ENCODE peak calls at places on chromosomes 5 and 9, in seven cellular contexts. One of them, this sample, is unnamed.

GRCh38 chr5:168218746-168219145 is 72.7 kb upstream of the WWC1 start:
- DNase-seq in Caco-2: no peak
- DNase-seq in cardiac fibroblast: no peak
- DNase-seq in dorsolateral prefrontal cortex: no peak
- DNase-seq in lower lobe of right lung: no peak
- DNase-seq in fibroblast of lung: no peak
- DNase-seq in BJ: no peak
- DNase-seq in this sample: no peak

GRCh38 chr5:54678737-54679136 is 161.2 kb downstream of the SNX18 start:
- DNase-seq in Caco-2: no peak
- DNase-seq in cardiac fibroblast: no peak
- DNase-seq in dorsolateral prefrontal cortex: no peak
- DNase-seq in lower lobe of right lung: no peak
- DNase-seq in fibroblast of lung: no peak
- DNase-seq in BJ: no peak
- DNase-seq in this sample: no peak

GRCh38 chr9:33374190-33374589 is 28.2 kb downstream of the AQP7 start:
- DNase-seq in Caco-2: no peak
- DNase-seq in cardiac fibroblast: no peak
- DNase-seq in dorsolateral prefrontal cortex: no peak
- DNase-seq in lower lobe of right lung: no peak
- DNase-seq in fibroblast of lung: no peak
- DNase-seq in BJ: no peak
- DNase-seq in this sample: no peak

GRCh38 chr9:110936719-110937452 is 101.4 kb downstream of the LPAR1 start:
- DNase-seq in Caco-2: no peak
- DNase-seq in cardiac fibroblast: peak
- DNase-seq in dorsolateral prefrontal cortex: no peak
- DNase-seq in lower lobe of right lung: no peak
- DNase-seq in fibroblast of lung: peak
- DNase-seq in BJ: peak
- DNase-seq in this sample: peak

GRCh38 chr9:114006931-114007691 is 71.0 kb downstream of the AMBP start:
- DNase-seq in Caco-2: no peak
- DNase-seq in cardiac fibroblast: no peak
- DNase-seq in dorsolateral prefrontal cortex: no peak
- DNase-seq in lower lobe of right lung: no peak
- DNase-seq in fibroblast of lung: no peak
- DNase-seq in BJ: no peak
- DNase-seq in this sample: no peak

GRCh38 chr9:111627260-111627963 is 3.7 kb upstream of the DNAJC25 start:
- DNase-seq in Caco-2: peak
- DNase-seq in cardiac fibroblast: no peak
- DNase-seq in dorsolateral prefrontal cortex: no peak
- DNase-seq in lower lobe of right lung: no peak
- DNase-seq in fibroblast of lung: no peak
- DNase-seq in BJ: no peak
- DNase-seq in this sample: no peak

GRCh38 chr9:71685394-71685793 is 82.9 kb downstream of the CEMIP2 start:
- DNase-seq in Caco-2: no peak
- DNase-seq in cardiac fibroblast: no peak
- DNase-seq in dorsolateral prefrontal cortex: no peak
- DNase-seq in lower lobe of right lung: no peak
- DNase-seq in fibroblast of lung: peak
- DNase-seq in BJ: no peak
- DNase-seq in this sample: no peak

GRCh38 chr5:88183255-88183654 is 85.4 kb downstream of the TMEM161B start:
- DNase-seq in Caco-2: no peak
- DNase-seq in cardiac fibroblast: no peak
- DNase-seq in dorsolateral prefrontal cortex: no peak
- DNase-seq in lower lobe of right lung: no peak
- DNase-seq in fibroblast of lung: peak
- DNase-seq in BJ: no peak
- DNase-seq in this sample: no peak

GRCh38 chr9:134433101-134433500 is 106.8 kb downstream of the RXRA start:
- DNase-seq in Caco-2: no peak
- DNase-seq in cardiac fibroblast: peak
- DNase-seq in dorsolateral prefrontal cortex: no peak
- DNase-seq in lower lobe of right lung: no peak
- DNase-seq in fibroblast of lung: peak
- DNase-seq in BJ: no peak
- DNase-seq in this sample: peak

GRCh38 chr5:41406424-41406823 is 104.0 kb downstream of the PLCXD3 start:
- DNase-seq in Caco-2: peak
- DNase-seq in cardiac fibroblast: no peak
- DNase-seq in dorsolateral prefrontal cortex: no peak
- DNase-seq in lower lobe of right lung: no peak
- DNase-seq in fibroblast of lung: no peak
- DNase-seq in BJ: no peak
- DNase-seq in this sample: no peak

GRCh38 chr9:89661391-89661949 is 56.7 kb downstream of the GADD45G start:
- DNase-seq in Caco-2: peak
- DNase-seq in cardiac fibroblast: peak
- DNase-seq in dorsolateral prefrontal cortex: no peak
- DNase-seq in lower lobe of right lung: peak
- DNase-seq in fibroblast of lung: peak
- DNase-seq in BJ: peak
- DNase-seq in this sample: peak

GRCh38 chr9:123320814-123321213 is 35.2 kb upstream of the CRB2 start:
- DNase-seq in Caco-2: no peak
- DNase-seq in cardiac fibroblast: no peak
- DNase-seq in dorsolateral prefrontal cortex: no peak
- DNase-seq in lower lobe of right lung: no peak
- DNase-seq in fibroblast of lung: no peak
- DNase-seq in BJ: no peak
- DNase-seq in this sample: no peak

GRCh38 chr9:93480728-93481324 is 27.4 kb upstream of the FAM120AOS start:
- DNase-seq in Caco-2: peak
- DNase-seq in cardiac fibroblast: no peak
- DNase-seq in dorsolateral prefrontal cortex: no peak
- DNase-seq in lower lobe of right lung: no peak
- DNase-seq in fibroblast of lung: no peak
- DNase-seq in BJ: no peak
- DNase-seq in this sample: no peak

GRCh38 chr5:80825780-80826460 is 134.2 kb upstream of the RASGRF2 start:
- DNase-seq in Caco-2: no peak
- DNase-seq in cardiac fibroblast: peak
- DNase-seq in dorsolateral prefrontal cortex: no peak
- DNase-seq in lower lobe of right lung: no peak
- DNase-seq in fibroblast of lung: no peak
- DNase-seq in BJ: no peak
- DNase-seq in this sample: no peak

GRCh38 chr5:169099801-169100734 is 200.9 kb downstream of the SLIT3 start:
- DNase-seq in Caco-2: no peak
- DNase-seq in cardiac fibroblast: peak
- DNase-seq in dorsolateral prefrontal cortex: no peak
- DNase-seq in lower lobe of right lung: no peak
- DNase-seq in fibroblast of lung: no peak
- DNase-seq in BJ: no peak
- DNase-seq in this sample: peak

GRCh38 chr5:56358703-56359428 is 125.7 kb upstream of the ANKRD55 start:
- DNase-seq in Caco-2: peak
- DNase-seq in cardiac fibroblast: peak
- DNase-seq in dorsolateral prefrontal cortex: no peak
- DNase-seq in lower lobe of right lung: no peak
- DNase-seq in fibroblast of lung: peak
- DNase-seq in BJ: no peak
- DNase-seq in this sample: no peak

DNA sequence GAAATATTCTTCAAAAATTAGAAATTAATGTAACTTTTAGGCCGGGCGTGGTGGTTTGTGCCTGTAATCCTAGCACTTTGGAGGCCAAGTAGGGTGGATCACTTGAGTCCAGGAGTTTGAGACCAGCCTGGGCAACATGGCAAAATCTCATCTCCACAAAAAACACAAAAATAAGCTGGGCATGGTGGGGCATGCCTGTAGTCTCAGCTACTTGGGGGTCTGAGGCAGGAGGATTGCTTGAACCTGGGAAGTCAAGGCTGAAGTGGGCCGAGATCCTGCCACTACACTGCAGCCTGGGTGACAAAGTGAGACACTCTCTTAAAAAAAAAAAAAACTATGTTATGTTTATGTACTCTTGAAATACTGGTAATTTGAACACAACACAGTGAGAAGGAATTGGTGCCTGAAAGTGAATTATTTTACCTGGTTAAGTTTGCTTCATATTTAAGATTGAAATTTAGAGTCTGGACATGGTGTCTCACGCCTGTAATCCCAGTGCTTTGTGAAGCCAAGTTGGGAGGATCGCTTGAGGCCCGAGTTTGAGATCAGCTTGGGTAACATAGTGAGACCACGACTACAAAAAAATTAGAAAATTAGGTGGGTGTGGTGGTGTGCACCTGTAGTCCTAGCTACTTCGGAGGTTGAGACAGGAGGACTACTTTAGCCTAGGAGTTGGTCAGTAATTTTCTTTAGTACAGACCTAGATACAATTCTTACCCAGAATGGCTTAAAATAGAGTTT is 15.0 kb downstream of the ARRDC3 start:
- DNase-seq in Caco-2: no peak
- DNase-seq in cardiac fibroblast: no peak
- DNase-seq in dorsolateral prefrontal cortex: no peak
- DNase-seq in lower lobe of right lung: no peak
- DNase-seq in fibroblast of lung: no peak
- DNase-seq in BJ: no peak
- DNase-seq in this sample: no peak
- H3K4me3 ChIP-seq in Caco-2: no peak
- H3K4me3 ChIP-seq in cardiac fibroblast: no peak
- H3K4me3 ChIP-seq in dorsolateral prefrontal cortex: no peak
- H3K4me3 ChIP-seq in lower lobe of right lung: no peak
- H3K4me3 ChIP-seq in fibroblast of lung: no peak
- H3K4me3 ChIP-seq in BJ: no peak
- H3K4me3 ChIP-seq in this sample: no peak

GRCh38 chr9:95023217-95024003 is 294.1 kb downstream of the FANCC start:
- DNase-seq in Caco-2: no peak
- DNase-seq in cardiac fibroblast: peak
- DNase-seq in dorsolateral prefrontal cortex: no peak
- DNase-seq in lower lobe of right lung: peak
- DNase-seq in fibroblast of lung: peak
- DNase-seq in BJ: peak
- DNase-seq in this sample: peak

GRCh38 chr9:95027914-95028854 is 289.3 kb downstream of the FANCC start:
- DNase-seq in Caco-2: no peak
- DNase-seq in cardiac fibroblast: no peak
- DNase-seq in dorsolateral prefrontal cortex: no peak
- DNase-seq in lower lobe of right lung: peak
- DNase-seq in fibroblast of lung: peak
- DNase-seq in BJ: no peak
- DNase-seq in this sample: no peak

GRCh38 chr9:95025213-95026170 is 292.0 kb downstream of the FANCC start:
- DNase-seq in Caco-2: peak
- DNase-seq in cardiac fibroblast: peak
- DNase-seq in dorsolateral prefrontal cortex: no peak
- DNase-seq in lower lobe of right lung: peak
- DNase-seq in fibroblast of lung: peak
- DNase-seq in BJ: peak
- DNase-seq in this sample: peak

GRCh38 chr9:95021166-95021886 is 294.8 kb downstream of the AOPEP start:
- DNase-seq in Caco-2: no peak
- DNase-seq in cardiac fibroblast: no peak
- DNase-seq in dorsolateral prefrontal cortex: no peak
- DNase-seq in lower lobe of right lung: no peak
- DNase-seq in fibroblast of lung: no peak
- DNase-seq in BJ: no peak
- DNase-seq in this sample: no peak

DNA sequence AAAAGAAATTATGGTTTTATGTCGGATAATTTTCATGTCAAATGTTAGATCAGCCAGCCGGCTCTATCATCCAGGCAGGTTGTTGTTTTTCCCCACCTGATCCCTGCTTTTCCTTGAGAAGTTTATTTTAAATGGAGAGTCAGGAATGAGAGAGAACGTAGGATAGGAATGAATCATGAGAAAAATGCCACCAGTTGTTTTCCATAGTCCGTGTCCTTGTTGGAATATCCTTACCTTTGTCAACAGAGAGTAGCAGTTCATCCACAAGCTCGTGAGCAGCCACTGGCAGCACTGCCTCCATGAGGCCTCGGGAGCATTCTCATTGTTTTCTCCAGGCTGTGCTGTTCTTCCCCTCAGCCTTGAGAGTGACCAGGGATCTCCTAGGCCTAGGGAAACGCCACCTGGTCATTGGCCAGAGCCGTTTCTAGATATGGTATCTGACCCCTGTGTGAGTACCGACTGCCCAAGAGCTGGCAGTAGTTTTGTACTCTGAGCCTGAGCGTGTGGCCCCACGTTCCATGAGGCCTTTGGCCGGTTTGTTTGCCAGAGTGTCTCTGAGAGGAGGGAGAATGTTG is 293.3 kb downstream of the FANCC start:
- DNase-seq in Caco-2: no peak
- DNase-seq in cardiac fibroblast: no peak
- DNase-seq in dorsolateral prefrontal cortex: no peak
- DNase-seq in lower lobe of right lung: no peak
- DNase-seq in fibroblast of lung: no peak
- DNase-seq in BJ: no peak
- DNase-seq in this sample: no peak
- TF ChIP-seq CTCF in Caco-2: no peak
- TF ChIP-seq CTCF in cardiac fibroblast: no peak
- TF ChIP-seq CTCF in dorsolateral prefrontal cortex: no peak
- TF ChIP-seq CTCF in lower lobe of right lung: no peak
- TF ChIP-seq CTCF in fibroblast of lung: no peak
- TF ChIP-seq CTCF in BJ: no peak
- TF ChIP-seq CTCF in this sample: no peak

GRCh38 chr5:154849261-154849660 is 1.1 kb downstream of the FAXDC2 start:
- DNase-seq in Caco-2: no peak
- DNase-seq in cardiac fibroblast: no peak
- DNase-seq in dorsolateral prefrontal cortex: no peak
- DNase-seq in lower lobe of right lung: no peak
- DNase-seq in fibroblast of lung: no peak
- DNase-seq in BJ: no peak
- DNase-seq in this sample: no peak
- H3K4me3 ChIP-seq in Caco-2: no peak
- H3K4me3 ChIP-seq in cardiac fibroblast: peak
- H3K4me3 ChIP-seq in dorsolateral prefrontal cortex: peak
- H3K4me3 ChIP-seq in lower lobe of right lung: peak
- H3K4me3 ChIP-seq in fibroblast of lung: peak
- H3K4me3 ChIP-seq in BJ: no peak
- H3K4me3 ChIP-seq in this sample: peak

DNA sequence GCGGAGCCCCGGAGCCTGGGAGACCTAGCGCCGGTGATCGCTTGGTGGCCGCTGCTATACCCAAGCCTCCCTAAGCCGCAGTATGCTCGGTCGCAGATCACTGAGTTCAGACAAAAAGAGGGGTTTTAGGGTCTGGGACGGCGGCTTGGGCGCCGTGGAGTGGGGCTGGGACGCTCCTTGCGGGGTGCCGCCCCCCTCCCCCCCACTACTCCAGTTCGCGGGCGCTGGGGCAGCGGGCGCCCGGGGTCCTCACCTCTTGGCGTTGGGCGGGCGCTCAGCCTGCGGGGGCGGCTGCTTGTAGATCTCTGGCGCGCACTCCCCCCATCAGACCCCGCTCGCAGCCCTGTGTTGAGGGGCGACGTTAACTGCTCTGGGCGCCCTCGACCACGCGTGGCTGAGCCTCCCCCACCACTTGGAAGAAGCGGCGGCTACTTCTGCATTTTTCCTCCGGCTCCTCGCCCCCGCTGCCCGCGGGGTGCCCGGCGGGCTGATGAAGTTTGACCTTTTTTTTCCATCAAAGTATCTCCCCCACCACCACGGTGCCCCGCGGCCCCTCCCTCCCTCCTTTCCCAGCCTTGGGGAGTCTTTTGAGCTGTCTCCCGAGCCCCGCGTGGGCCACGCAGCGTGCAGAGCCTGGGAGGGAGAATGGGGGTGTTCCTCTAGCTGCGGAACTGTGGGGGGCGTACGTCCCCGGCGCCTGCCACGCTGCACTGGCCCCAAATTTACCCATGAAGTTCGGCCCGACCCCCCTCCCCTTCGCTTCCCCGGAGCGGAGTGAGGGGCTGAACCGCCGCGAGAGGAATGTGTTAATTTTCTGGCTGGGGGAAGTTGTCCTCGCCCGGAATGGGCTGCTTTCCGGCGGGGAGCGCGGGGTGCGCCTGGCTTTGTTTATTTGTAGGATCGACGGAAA is 1.2 kb downstream of the CXXC5 start:
- DNase-seq in Caco-2: no peak
- DNase-seq in cardiac fibroblast: no peak
- DNase-seq in dorsolateral prefrontal cortex: peak
- DNase-seq in lower lobe of right lung: peak
- DNase-seq in fibroblast of lung: no peak
- DNase-seq in BJ: no peak
- DNase-seq in this sample: no peak
- TF ChIP-seq CTCF in Caco-2: no peak
- TF ChIP-seq CTCF in cardiac fibroblast: no peak
- TF ChIP-seq CTCF in dorsolateral prefrontal cortex: peak
- TF ChIP-seq CTCF in lower lobe of right lung: no peak
- TF ChIP-seq CTCF in fibroblast of lung: no peak
- TF ChIP-seq CTCF in BJ: peak
- TF ChIP-seq CTCF in this sample: no peak

This sample was measured in AG10803.